ENCODE peak calls at places on chromosome 14, in eight cellular contexts. E is DMS153, R is osteocyte, K is posterior vena cava, L is activated T-cell treated with anti-CD3 and anti-CD28 coated beads for 1 hour, N is tibial artery, S is NCI-H2081, B is KG1. T is an unnamed sample.

GRCh38 chr14:61472801-61473376 is 151.5 kb downstream of the PRKCH start:
- DNase-seq in N (no peak), L (peak; percentile 43), B (peak; percentile 45), E (no peak), R (no peak), S (no peak), K (no peak), T (no peak)

GRCh38 chr14:104659764-104660523 is 29.5 kb upstream of the INF2 start:
- DNase-seq in E (no peak), K (peak; percentile 74), L (no peak), R (no peak), N (no peak), B (no peak), S (no peak), T (no peak)

GRCh38 chr14:19947413-19948090 is 16.8 kb downstream of the OR4K1 start:
- DNase-seq in B (no peak), N (no peak), S (no peak), R (no peak), K (no peak), E (no peak), L (no peak), T (no peak)

GRCh38 chr14:21063479-21063878 is 5.9 kb downstream of the RNASE8 start:
- DNase-seq in E (no peak), K (no peak), L (no peak), S (no peak), B (no peak), R (no peak), N (no peak), T (no peak)

GRCh38 chr14:103067231-103067954 is 10.0 kb upstream of the CDC42BPB start:
- DNase-seq in S (no peak), K (peak; percentile 76), R (no peak), E (no peak), L (no peak), N (peak; percentile 68), B (no peak), T (no peak)

GRCh38 chr14:77859934-77860570 is 60.1 kb downstream of the ADCK1 start:
- DNase-seq in E (no peak), K (no peak), L (no peak), S (no peak), R (no peak), B (no peak), N (no peak), T (no peak)

GRCh38 chr14:69648480-69649414 is 37.4 kb downstream of the SUSD6 start:
- DNase-seq in R (no peak), N (no peak), E (peak; percentile 81), S (peak; percentile 58), L (no peak), K (no peak), B (no peak), T (no peak)

GRCh38 chr14:22871962-22872832 is 657 bp downstream of the LRP10 start:
- DNase-seq in R (peak; percentile 92), S (peak; percentile 14), N (peak; percentile 86), L (peak; percentile 66), E (peak; percentile 62), K (peak; percentile 93), B (peak; percentile 59), T (peak; percentile 96)

GRCh38 chr14:58787601-58788000 is 149.8 kb downstream of the DACT1 start:
- DNase-seq in K (no peak), L (no peak), N (no peak), B (no peak), R (no peak), S (no peak), E (no peak), T (peak; percentile 64)

GRCh38 chr14:51807355-51807754 is 53.1 kb upstream of the GNG2 start:
- DNase-seq in E (no peak), L (no peak), B (no peak), S (no peak), R (no peak), N (no peak), K (no peak), T (no peak)

GRCh38 chr14:36884049-36884448 is 222.4 kb downstream of the PAX9 start:
- DNase-seq in B (no peak), S (no peak), R (no peak), N (no peak), L (no peak), K (no peak), E (no peak), T (no peak)

GRCh38 chr14:94485944-94486841 is 10.2 kb upstream of the SERPINA9 start:
- DNase-seq in R (peak; percentile 89), L (peak; percentile 34), K (peak; percentile 86), B (no peak), E (peak; percentile 56), S (no peak), N (peak; percentile 31), T (no peak)

GRCh38 chr14:53055003-53055402 is 98.1 kb downstream of the DDHD1 start:
- DNase-seq in L (no peak), N (no peak), B (peak; percentile 39), K (no peak), R (no peak), S (peak; percentile 52), E (peak; percentile 4), T (no peak)

GRCh38 chr14:100446572-100446971 is 123.4 kb downstream of the SLC25A47 start:
- DNase-seq in E (no peak), L (no peak), N (no peak), K (no peak), B (no peak), R (peak; percentile 48), S (no peak), T (no peak)

GRCh38 chr14:24920265-24921080 is 129.5 kb downstream of the STXBP6 start:
- DNase-seq in K (no peak), R (no peak), N (no peak), S (no peak), L (no peak), B (no peak), E (no peak), T (no peak)

GRCh38 chr14:21136024-21136423 is 19.8 kb downstream of the OR5AU1 start:
- DNase-seq in K (no peak), R (no peak), E (peak; percentile 0), N (no peak), B (no peak), S (peak; percentile 8), L (no peak), T (no peak)

GRCh38 chr14:54653764-54654469 is 87.0 kb downstream of the SAMD4A start:
- DNase-seq in N (peak; percentile 43), B (no peak), R (no peak), K (peak; percentile 88), E (no peak), S (no peak), L (no peak), T (no peak)

GRCh38 chr14:50963919-50964318 is 19.6 kb upstream of the PYGL start:
- DNase-seq in R (no peak), L (no peak), B (no peak), N (no peak), S (no peak), K (no peak), E (no peak), T (no peak)

GRCh38 chr14:86646125-86646524 is 1116.2 kb downstream of the FLRT2 start:
- DNase-seq in E (no peak), K (no peak), S (no peak), R (no peak), B (no peak), L (no peak), N (no peak), T (no peak)

GRCh38 chr14:35215110-35215872 is 76.9 kb upstream of the PSMA6 start:
- DNase-seq in N (no peak), L (no peak), E (no peak), K (no peak), S (no peak), B (no peak), R (no peak), T (no peak)

GRCh38 chr14:73728106-73729014 is 14.2 kb upstream of the PNMA1 start:
- DNase-seq in K (peak; percentile 95), L (peak; percentile 94), B (peak; percentile 81), S (peak; percentile 72), R (no peak), N (peak; percentile 78), E (peak; percentile 57), T (peak; percentile 95)

GRCh38 chr14:99266181-99267178 is 5.5 kb downstream of the BCL11B start:
- DNase-seq in E (no peak), S (peak; percentile 60), B (no peak), K (peak; percentile 93), R (peak; percentile 91), L (peak; percentile 84), N (peak; percentile 69), T (no peak)